ENCODE peak calls at places on chromosomes 7 and 10, in five cellular contexts. L, Y, I, Z and W are unnamed samples.

GRCh38 chr7:43140186-43140585 is 27.7 kb downstream of the HECW1 start:
- DNase-seq in I (no peak), L (no peak), Z (no peak), Y (no peak), W (no peak)

GRCh38 chr10:43254199-43254730 is 12.6 kb downstream of the RASGEF1A start:
- DNase-seq in I (no peak), Y (no peak), Z (peak), L (no peak), W (peak)

GRCh38 chr7:90944021-90944420 is 320.2 kb upstream of the FZD1 start:
- DNase-seq in L (no peak), I (no peak), Z (no peak), Y (no peak), W (no peak)

GRCh38 chr10:29064665-29065064 is 224.2 kb upstream of the LYZL1 start:
- DNase-seq in Y (no peak), I (peak), L (no peak), Z (no peak), W (no peak)

GRCh38 chr7:1673581-1674102 is 3.6 kb downstream of the ELFN1 start:
- DNase-seq in Y (no peak), Z (peak), I (no peak), L (no peak), W (peak)

GRCh38 chr10:60964257-60965235 is 20.6 kb upstream of the RHOBTB1 start:
- DNase-seq in L (peak), Z (peak), Y (peak), I (peak), W (peak)

GRCh38 chr10:100868391-100868790 is 44.4 kb upstream of the SLF2 start:
- DNase-seq in L (no peak), Z (no peak), Y (no peak), I (no peak), W (no peak)

GRCh38 chr10:11180228-11180627 is 162.6 kb downstream of the CELF2 start:
- DNase-seq in Z (peak), I (no peak), L (peak), Y (no peak), W (no peak)

GRCh38 chr10:121503587-121504051 is 94.6 kb downstream of the FGFR2 start:
- DNase-seq in L (no peak), I (no peak), Z (no peak), Y (no peak), W (no peak)

GRCh38 chr10:36681751-36682633 is 443.4 kb upstream of the ANKRD30A start:
- DNase-seq in I (no peak), Z (no peak), L (no peak), Y (peak), W (no peak)

GRCh38 chr10:125417605-125418004 is 257.2 kb upstream of the CTBP2 start:
- DNase-seq in Y (no peak), I (no peak), L (no peak), Z (no peak), W (no peak)

GRCh38 chr10:77135555-77135954 is 502.1 kb downstream of the KCNMA1 start:
- DNase-seq in Y (no peak), I (no peak), L (no peak), Z (no peak), W (no peak)

GRCh38 chr7:80496586-80496985 is 15.3 kb downstream of the GNAT3 start:
- DNase-seq in L (no peak), I (peak), Z (no peak), Y (no peak), W (no peak)

GRCh38 chr7:155644178-155644970 is at the start of gene RBM33:
- DNase-seq in Y (peak), Z (peak), L (peak), I (peak), W (peak)

GRCh38 chr10:20399789-20400188 is 497.3 kb downstream of the NEBL start:
- DNase-seq in Y (no peak), L (no peak), I (no peak), Z (no peak), W (no peak)